ENCODE peak calls at places on chromosome 5, in seven cellular contexts. One of them, this sample, is unnamed.

GRCh38 chr5:56480305-56481146 is 247.4 kb upstream of the ANKRD55 start:
- DNase-seq in astrocyte of the cerebellum: peak
- DNase-seq in AML-193: no peak
- DNase-seq in activated naive CD8-positive, alpha-beta T cell treated with anti-CD3 and anti-CD28 coated beads, Interleukin-2, amount 50 U/mL, for 24 hours: peak
- DNase-seq in RPMI8226: peak
- DNase-seq in mesothelial cell of epicardium: peak
- DNase-seq in HCT116: no peak
- DNase-seq in this sample: peak

GRCh38 chr5:172076783-172077244 is 70.4 kb upstream of the FBXW11 start:
- DNase-seq in astrocyte of the cerebellum: no peak
- DNase-seq in AML-193: no peak
- DNase-seq in activated naive CD8-positive, alpha-beta T cell treated with anti-CD3 and anti-CD28 coated beads, Interleukin-2, amount 50 U/mL, for 24 hours: no peak
- DNase-seq in RPMI8226: no peak
- DNase-seq in mesothelial cell of epicardium: no peak
- DNase-seq in HCT116: no peak
- DNase-seq in this sample: no peak

GRCh38 chr5:179317411-179318192 is 27.7 kb downstream of the ADAMTS2 start:
- DNase-seq in astrocyte of the cerebellum: no peak
- DNase-seq in AML-193: no peak
- DNase-seq in activated naive CD8-positive, alpha-beta T cell treated with anti-CD3 and anti-CD28 coated beads, Interleukin-2, amount 50 U/mL, for 24 hours: no peak
- DNase-seq in RPMI8226: no peak
- DNase-seq in mesothelial cell of epicardium: peak
- DNase-seq in HCT116: no peak
- DNase-seq in this sample: no peak

GRCh38 chr5:140244525-140245025 is 58.3 kb downstream of the PFDN1 start:
- DNase-seq in astrocyte of the cerebellum: peak
- DNase-seq in AML-193: peak
- DNase-seq in activated naive CD8-positive, alpha-beta T cell treated with anti-CD3 and anti-CD28 coated beads, Interleukin-2, amount 50 U/mL, for 24 hours: peak
- DNase-seq in RPMI8226: peak
- DNase-seq in mesothelial cell of epicardium: peak
- DNase-seq in HCT116: no peak
- DNase-seq in this sample: peak

GRCh38 chr5:143177263-143177994 is 226.1 kb downstream of the NR3C1 start:
- DNase-seq in astrocyte of the cerebellum: peak
- DNase-seq in AML-193: no peak
- DNase-seq in activated naive CD8-positive, alpha-beta T cell treated with anti-CD3 and anti-CD28 coated beads, Interleukin-2, amount 50 U/mL, for 24 hours: no peak
- DNase-seq in RPMI8226: peak
- DNase-seq in mesothelial cell of epicardium: no peak
- DNase-seq in HCT116: no peak
- DNase-seq in this sample: peak

GRCh38 chr5:126508251-126508961 is 85.2 kb downstream of the GRAMD2B start:
- DNase-seq in astrocyte of the cerebellum: peak
- DNase-seq in AML-193: no peak
- DNase-seq in activated naive CD8-positive, alpha-beta T cell treated with anti-CD3 and anti-CD28 coated beads, Interleukin-2, amount 50 U/mL, for 24 hours: peak
- DNase-seq in RPMI8226: no peak
- DNase-seq in mesothelial cell of epicardium: no peak
- DNase-seq in HCT116: no peak
- DNase-seq in this sample: no peak

GRCh38 chr5:10695055-10695649 is 65.9 kb downstream of the DAP start:
- DNase-seq in astrocyte of the cerebellum: no peak
- DNase-seq in AML-193: no peak
- DNase-seq in activated naive CD8-positive, alpha-beta T cell treated with anti-CD3 and anti-CD28 coated beads, Interleukin-2, amount 50 U/mL, for 24 hours: peak
- DNase-seq in RPMI8226: peak
- DNase-seq in mesothelial cell of epicardium: no peak
- DNase-seq in HCT116: no peak
- DNase-seq in this sample: peak

GRCh38 chr5:132557425-132557805 is 638 bp downstream of the RAD50 start:
- DNase-seq in astrocyte of the cerebellum: no peak
- DNase-seq in AML-193: peak
- DNase-seq in activated naive CD8-positive, alpha-beta T cell treated with anti-CD3 and anti-CD28 coated beads, Interleukin-2, amount 50 U/mL, for 24 hours: peak
- DNase-seq in RPMI8226: peak
- DNase-seq in mesothelial cell of epicardium: no peak
- DNase-seq in HCT116: peak
- DNase-seq in this sample: peak

GRCh38 chr5:155905359-155905758 is 421.6 kb upstream of the SGCD start:
- DNase-seq in astrocyte of the cerebellum: peak
- DNase-seq in AML-193: no peak
- DNase-seq in activated naive CD8-positive, alpha-beta T cell treated with anti-CD3 and anti-CD28 coated beads, Interleukin-2, amount 50 U/mL, for 24 hours: no peak
- DNase-seq in RPMI8226: no peak
- DNase-seq in mesothelial cell of epicardium: no peak
- DNase-seq in HCT116: no peak
- DNase-seq in this sample: no peak

GRCh38 chr5:33105521-33105941 is 335.2 kb upstream of the TARS1 start:
- DNase-seq in astrocyte of the cerebellum: no peak
- DNase-seq in AML-193: no peak
- DNase-seq in activated naive CD8-positive, alpha-beta T cell treated with anti-CD3 and anti-CD28 coated beads, Interleukin-2, amount 50 U/mL, for 24 hours: no peak
- DNase-seq in RPMI8226: no peak
- DNase-seq in mesothelial cell of epicardium: no peak
- DNase-seq in HCT116: no peak
- DNase-seq in this sample: no peak

GRCh38 chr5:89534331-89534730 is 651.3 kb upstream of the MEF2C start:
- DNase-seq in astrocyte of the cerebellum: no peak
- DNase-seq in AML-193: no peak
- DNase-seq in activated naive CD8-positive, alpha-beta T cell treated with anti-CD3 and anti-CD28 coated beads, Interleukin-2, amount 50 U/mL, for 24 hours: no peak
- DNase-seq in RPMI8226: no peak
- DNase-seq in mesothelial cell of epicardium: no peak
- DNase-seq in HCT116: no peak
- DNase-seq in this sample: no peak

GRCh38 chr5:176797456-176798093 is 12.8 kb upstream of the UNC5A start:
- DNase-seq in astrocyte of the cerebellum: no peak
- DNase-seq in AML-193: no peak
- DNase-seq in activated naive CD8-positive, alpha-beta T cell treated with anti-CD3 and anti-CD28 coated beads, Interleukin-2, amount 50 U/mL, for 24 hours: no peak
- DNase-seq in RPMI8226: no peak
- DNase-seq in mesothelial cell of epicardium: no peak
- DNase-seq in HCT116: no peak
- DNase-seq in this sample: no peak

GRCh38 chr5:58963821-58964220 is 380.9 kb downstream of the RAB3C start:
- DNase-seq in astrocyte of the cerebellum: no peak
- DNase-seq in AML-193: no peak
- DNase-seq in activated naive CD8-positive, alpha-beta T cell treated with anti-CD3 and anti-CD28 coated beads, Interleukin-2, amount 50 U/mL, for 24 hours: no peak
- DNase-seq in RPMI8226: no peak
- DNase-seq in mesothelial cell of epicardium: no peak
- DNase-seq in HCT116: no peak
- DNase-seq in this sample: no peak

GRCh38 chr5:118937393-118938061 is 50.8 kb downstream of the DTWD2 start:
- DNase-seq in astrocyte of the cerebellum: peak
- DNase-seq in AML-193: no peak
- DNase-seq in activated naive CD8-positive, alpha-beta T cell treated with anti-CD3 and anti-CD28 coated beads, Interleukin-2, amount 50 U/mL, for 24 hours: no peak
- DNase-seq in RPMI8226: no peak
- DNase-seq in mesothelial cell of epicardium: no peak
- DNase-seq in HCT116: no peak
- DNase-seq in this sample: no peak

GRCh38 chr5:126544087-126544740 is 50.8 kb downstream of the ALDH7A1 start:
- DNase-seq in astrocyte of the cerebellum: no peak
- DNase-seq in AML-193: peak
- DNase-seq in activated naive CD8-positive, alpha-beta T cell treated with anti-CD3 and anti-CD28 coated beads, Interleukin-2, amount 50 U/mL, for 24 hours: peak
- DNase-seq in RPMI8226: peak
- DNase-seq in mesothelial cell of epicardium: no peak
- DNase-seq in HCT116: peak
- DNase-seq in this sample: peak

GRCh38 chr5:42656661-42657035 is 100.0 kb upstream of the CCDC152 start:
- DNase-seq in astrocyte of the cerebellum: no peak
- DNase-seq in AML-193: peak
- DNase-seq in activated naive CD8-positive, alpha-beta T cell treated with anti-CD3 and anti-CD28 coated beads, Interleukin-2, amount 50 U/mL, for 24 hours: no peak
- DNase-seq in RPMI8226: no peak
- DNase-seq in mesothelial cell of epicardium: no peak
- DNase-seq in HCT116: no peak
- DNase-seq in this sample: no peak

GRCh38 chr5:51185985-51186384 is 197.3 kb upstream of the ISL1 start:
- DNase-seq in astrocyte of the cerebellum: no peak
- DNase-seq in AML-193: no peak
- DNase-seq in activated naive CD8-positive, alpha-beta T cell treated with anti-CD3 and anti-CD28 coated beads, Interleukin-2, amount 50 U/mL, for 24 hours: no peak
- DNase-seq in RPMI8226: no peak
- DNase-seq in mesothelial cell of epicardium: no peak
- DNase-seq in HCT116: no peak
- DNase-seq in this sample: no peak

GRCh38 chr5:1765141-1765879 is 34.3 kb downstream of the MRPL36 start:
- DNase-seq in astrocyte of the cerebellum: peak
- DNase-seq in AML-193: no peak
- DNase-seq in activated naive CD8-positive, alpha-beta T cell treated with anti-CD3 and anti-CD28 coated beads, Interleukin-2, amount 50 U/mL, for 24 hours: no peak
- DNase-seq in RPMI8226: peak
- DNase-seq in mesothelial cell of epicardium: no peak
- DNase-seq in HCT116: no peak
- DNase-seq in this sample: no peak

This sample was measured in thyroid gland.